ENCODE peak calls at places on chromosomes 3 and 15, in ten cellular contexts. O is AG04449; G is fibroblast of mammary gland; N is endodermal cell; V is left lung; R is left ventricle myocardium inferior; M is lower lobe of right lung; Y is choroid plexus epithelial cell; C is PC-9; W is CD8-positive, alpha-beta T cell. B is an unnamed sample.

GRCh38 chr3:31247850-31248618 is 284.7 kb upstream of the STT3B start:
- DNase-seq in C (peak; percentile 25), R (no peak), O (no peak), Y (no peak), N (peak; percentile 53), M (no peak), W (no peak), G (no peak), V (no peak), B (peak; percentile 31)

GRCh38 chr15:53869044-53869805 is 109.0 kb upstream of the UNC13C start:
- DNase-seq in V (no peak), C (no peak), Y (no peak), N (peak; percentile 63), O (no peak), R (no peak), W (no peak), M (no peak), G (no peak), B (no peak)

GRCh38 chr15:97082835-97083234 is 752.3 kb downstream of the NR2F2 start:
- DNase-seq in Y (no peak), N (no peak), W (no peak), R (no peak), M (no peak), V (peak; percentile 51), O (no peak), C (no peak), G (no peak), B (no peak)

GRCh38 chr15:75131269-75131643 is 70.4 kb upstream of the C15orf39 start:
- DNase-seq in R (no peak), G (peak; percentile 39), M (no peak), N (no peak), W (no peak), C (no peak), V (no peak), O (no peak), Y (peak; percentile 22), B (no peak)

GRCh38 chr3:9807981-9808344 is 2.1 kb upstream of the TTLL3 start:
- DNase-seq in O (no peak), V (no peak), R (no peak), M (no peak), W (no peak), N (no peak), C (no peak), Y (no peak), G (no peak), B (no peak)

GRCh38 chr3:71172951-71173350 is 410.6 kb downstream of the FOXP1 start:
- DNase-seq in R (no peak), N (no peak), Y (peak; percentile 92), G (peak; percentile 92), O (no peak), W (no peak), V (no peak), C (no peak), M (no peak), B (peak; percentile 89)

GRCh38 chr3:56788506-56788905 is 13.2 kb downstream of the ARHGEF3 start:
- DNase-seq in N (no peak), M (no peak), V (no peak), R (no peak), W (no peak), G (no peak), Y (no peak), O (no peak), C (no peak), B (no peak)

GRCh38 chr3:4351164-4351855 is 48.1 kb downstream of the SETMAR start:
- DNase-seq in V (no peak), C (no peak), G (peak; percentile 44), Y (no peak), R (no peak), W (no peak), O (no peak), N (no peak), M (no peak), B (peak; percentile 68)

GRCh38 chr15:40991355-40991754 is 38.1 kb downstream of the CHAC1 start:
- DNase-seq in C (no peak), V (no peak), G (no peak), O (no peak), N (peak; percentile 58), R (no peak), M (no peak), Y (no peak), W (no peak), B (no peak)

GRCh38 chr3:98388147-98388546 is 2.3 kb upstream of the OR5K3 start:
- DNase-seq in W (no peak), M (no peak), O (no peak), V (no peak), G (no peak), C (no peak), R (no peak), N (no peak), Y (no peak), B (no peak)

GRCh38 chr3:156321934-156322333 is 201.6 kb downstream of the KCNAB1 start:
- DNase-seq in V (no peak), G (no peak), Y (no peak), O (no peak), C (no peak), R (no peak), M (no peak), W (no peak), N (no peak), B (no peak)

GRCh38 chr3:177300039-177300833 is 103.0 kb upstream of the TBL1XR1 start:
- DNase-seq in R (no peak), G (peak; percentile 16), V (no peak), W (no peak), Y (peak; percentile 60), C (no peak), N (no peak), M (no peak), O (no peak), B (peak; percentile 41)

GRCh38 chr3:167451282-167451681 is 22.6 kb downstream of the SERPINI2 start:
- DNase-seq in W (no peak), G (no peak), R (no peak), C (no peak), O (no peak), Y (no peak), M (no peak), V (no peak), N (no peak), B (no peak)
- TF ChIP-seq CTCF in W (no peak), G (no peak), R (no peak), C (no peak), O (no peak), Y (no peak), M (no peak), V (no peak), N (peak; percentile 56), B (no peak)

DNA sequence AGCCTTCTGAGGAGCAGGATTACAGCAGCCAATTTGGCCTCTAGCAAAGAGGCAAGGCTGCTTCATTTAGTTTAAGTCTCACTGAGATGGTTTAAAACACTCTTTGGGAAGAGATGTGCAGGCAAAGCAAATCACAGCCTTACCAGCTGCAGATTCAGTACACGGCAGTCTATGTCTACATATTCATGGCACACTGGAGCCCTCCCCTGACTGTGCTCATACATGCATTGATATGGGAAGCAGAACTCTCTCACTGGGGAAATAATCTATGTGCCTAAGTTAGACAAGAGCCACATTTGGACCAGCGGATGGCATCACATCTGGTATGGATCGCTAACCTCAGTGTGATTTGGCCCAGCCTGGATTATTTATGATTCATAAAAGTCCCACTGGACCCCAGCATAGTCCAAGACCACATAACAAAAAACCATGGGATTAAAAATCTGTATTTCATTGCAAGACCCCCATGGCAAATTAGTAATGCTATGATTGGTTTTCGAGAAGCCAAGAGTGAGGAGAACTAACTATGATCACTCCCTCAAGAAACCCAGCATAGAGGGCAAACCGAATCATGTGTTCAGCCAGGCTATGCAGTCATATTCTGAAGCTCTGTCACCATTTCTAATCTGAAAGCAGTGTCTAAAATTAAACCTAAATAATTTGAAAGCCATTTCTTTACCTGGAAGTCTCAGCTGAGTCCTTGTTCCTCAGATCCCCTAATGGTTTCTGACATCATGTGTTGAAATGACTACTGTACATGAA is 1.3 kb downstream of the PRICKLE2 start:
- DNase-seq in W (no peak), N (no peak), V (no peak), C (no peak), G (peak; percentile 62), M (no peak), Y (peak; percentile 68), R (no peak), O (no peak), B (peak; percentile 77)
- H3K4me3 ChIP-seq in W (no peak overlapping the region), N (no peak overlapping the region), V (peak overlapping the region; percentile 19), C (no peak overlapping the region), G (no peak overlapping the region), M (peak overlapping the region; percentile 13), Y (peak overlapping the region; percentile 47), R (peak overlapping the region; percentile 58), O (peak overlapping the region; percentile 52), B (peak overlapping the region; percentile 51)

GRCh38 chr3:161273589-161274218 is 52.6 kb downstream of the NMD3 start:
- DNase-seq in M (no peak), C (no peak), G (peak; percentile 62), W (peak; percentile 2), V (no peak), O (no peak), R (no peak), Y (peak; percentile 75), N (no peak), B (peak; percentile 75)
- TF ChIP-seq CTCF in M (peak; percentile 61), C (peak; percentile 94), G (peak; percentile 42), W (peak; percentile 94), V (peak; percentile 53), O (no peak), R (peak; percentile 72), Y (peak; percentile 49), N (peak; percentile 84), B (peak; percentile 33)

GRCh38 chr15:70200511-70200991 is 102.8 kb upstream of the TLE3 start:
- DNase-seq in M (no peak), N (peak; percentile 12), G (no peak), C (no peak), V (no peak), O (no peak), W (no peak), Y (peak; percentile 61), R (no peak), B (no peak)
- H3K4me3 ChIP-seq in M (no peak overlapping the region), N (no peak overlapping the region), G (no peak overlapping the region), C (no peak overlapping the region), V (no peak overlapping the region), O (no peak overlapping the region), W (no peak overlapping the region), Y (no peak overlapping the region), R (no peak overlapping the region), B (no peak overlapping the region)

B was measured in cardiac fibroblast.